ENCODE peak calls at places on chromosomes 5 and 9, in seven cellular contexts. W is left lung; T is CD8-positive, alpha-beta T cell; S is fibroblast of lung; F is tibial nerve; B is SK-N-SH; M is astrocyte. U is an unnamed sample. For H3K4me1, the result is how much of the 10 kb centered on the place peaks cover.

GRCh38 chr5:112849912-112850311 is 11.2 kb upstream of the SRP19 start:
- DNase-seq in W (no peak), T (no peak), S (no peak), F (no peak), B (no peak), M (no peak), U (no peak)

GRCh38 chr9:74122661-74123060 is 374.5 kb upstream of the RORB start:
- DNase-seq in W (no peak), T (no peak), S (no peak), F (no peak), B (no peak), M (no peak), U (no peak)

GRCh38 chr9:22044583-22044982 is 35.5 kb upstream of the CDKN2B start:
- DNase-seq in W (no peak), T (no peak), S (peak), F (no peak), B (no peak), M (peak), U (no peak)

GRCh38 chr5:172973931-172974330 is 9.6 kb upstream of the ATP6V0E1 start:
- DNase-seq in W (no peak), T (no peak), S (peak), F (no peak), B (no peak), M (peak), U (no peak)

GRCh38 chr5:56211298-56211865 is 21.7 kb downstream of the ANKRD55 start:
- DNase-seq in W (peak), T (no peak), S (peak), F (no peak), B (no peak), M (peak), U (no peak)

GRCh38 chr5:150120062-150120441 is 33.7 kb upstream of the CSF1R start:
- DNase-seq in W (peak), T (no peak), S (no peak), F (no peak), B (no peak), M (no peak), U (no peak)

GRCh38 chr9:77554706-77555105 is 93.4 kb downstream of the GNA14 start:
- DNase-seq in W (no peak), T (no peak), S (no peak), F (no peak), B (no peak), M (no peak), U (no peak)

GRCh38 chr5:61328791-61329617 is 3.1 kb upstream of the ZSWIM6 start:
- DNase-seq in W (no peak), T (no peak), S (no peak), F (no peak), B (no peak), M (no peak), U (no peak)

GRCh38 chr9:127779136-127779981 is 893 bp upstream of the SH2D3C start:
- DNase-seq in W (no peak), T (peak), S (no peak), F (no peak), B (peak), M (no peak), U (no peak)

GRCh38 chr5:86570427-86571083 is 47.2 kb upstream of the COX7C start:
- DNase-seq in W (no peak), T (no peak), S (no peak), F (no peak), B (peak), M (no peak), U (no peak)

GRCh38 chr9:137225701-137226331 is 842 bp downstream of the CYSRT1 start:
- DNase-seq in W (no peak), T (no peak), S (no peak), F (no peak), B (no peak), M (no peak), U (no peak)
- H3K27ac ChIP-seq in W (no peak), T (no peak), S (no peak), F (no peak), B (no peak), M (no peak), U (no peak)

DNA sequence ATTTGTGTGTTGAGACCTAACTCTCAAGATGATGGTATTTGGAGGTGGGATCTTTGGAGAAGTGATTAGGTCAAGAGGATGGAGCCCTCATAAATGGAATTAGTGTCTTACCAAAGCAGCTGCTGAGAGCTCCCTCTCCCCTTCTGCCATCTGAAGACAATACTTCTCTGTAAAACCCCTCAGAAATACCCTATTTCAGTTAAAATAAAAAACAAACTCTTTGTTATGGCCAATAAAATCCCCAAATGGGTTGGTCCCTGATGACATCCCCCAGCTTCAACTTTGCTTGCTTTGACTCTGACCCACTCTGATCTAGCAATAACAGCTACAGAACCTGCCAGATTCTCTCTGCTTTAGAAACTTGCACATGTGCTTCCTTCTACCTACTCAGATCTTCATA is 100.9 kb downstream of the SNCAIP start:
- DNase-seq in W (no peak), T (no peak), S (no peak), F (no peak), B (no peak), M (no peak), U (no peak)
- H3K4me1 ChIP-seq in W (under half), T (under half), S (under half), F (under half), B (under half), M (under half), U (under half)

DNA sequence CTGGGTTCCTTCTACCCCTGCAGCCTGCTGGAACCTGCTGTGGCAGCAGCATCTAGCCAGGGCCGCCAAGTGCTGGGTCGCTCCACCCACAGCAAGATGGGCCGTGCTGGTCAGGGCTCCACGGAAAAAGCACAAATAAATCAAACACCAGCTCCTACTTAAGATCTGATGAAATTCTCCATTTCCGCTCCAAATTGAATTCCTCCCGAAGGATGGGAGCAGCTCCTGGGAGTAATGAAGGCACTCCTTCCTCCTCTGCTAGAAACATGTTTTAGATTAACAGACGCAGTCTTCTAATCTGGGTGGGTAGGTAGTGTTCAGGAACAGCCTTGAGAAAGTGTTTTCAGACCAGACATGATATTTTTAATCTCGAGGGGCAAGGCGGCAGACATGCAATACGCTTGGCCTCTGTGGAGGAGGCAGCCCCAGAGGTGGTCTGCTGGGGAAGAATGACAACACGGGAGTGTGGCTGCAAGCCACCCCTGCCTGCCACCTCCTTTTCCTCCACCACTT is 194.0 kb downstream of the AOPEP start:
- DNase-seq in W (peak), T (no peak), S (peak), F (peak), B (no peak), M (peak), U (no peak)
- H3K27ac ChIP-seq in W (peak), T (no peak), S (peak), F (peak), B (peak), M (peak), U (peak)

DNA sequence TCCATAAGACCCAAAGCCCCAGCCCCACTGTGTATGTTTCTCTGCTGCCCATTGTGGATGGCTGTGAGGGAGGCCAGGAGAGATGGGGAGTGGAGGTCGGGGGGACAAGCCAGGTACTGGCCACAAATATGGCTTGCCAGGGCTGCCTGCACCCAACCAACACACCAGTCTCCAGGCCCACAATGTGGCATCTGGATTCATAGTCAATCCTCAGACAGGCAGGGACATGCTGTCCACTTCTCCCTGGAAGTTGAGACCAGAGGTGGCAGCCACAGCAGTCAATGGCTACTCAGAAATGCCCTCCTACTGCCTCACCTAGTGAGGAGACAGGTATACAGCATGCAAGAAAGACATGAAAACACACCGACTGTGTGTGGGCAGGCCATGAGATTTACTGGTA is 61.2 kb upstream of the SLC25A51 start:
- DNase-seq in W (no peak), T (no peak), S (no peak), F (no peak), B (no peak), M (no peak), U (no peak)
- H3K4me1 ChIP-seq in W (half or more), T (under half), S (under half), F (under half), B (half or more), M (half or more), U (half or more)

U was measured in vagina.